ENCODE peak calls at places on chromosomes 5 and 9, in seven cellular contexts. S, A, W, Z, H, E and I are unnamed samples. For H3K27me3, the result is how much of the 10 kb centered on the place peaks cover.

GRCh38 chr5:176542596-176543427 is 5.6 kb upstream of the RNF44 start:
- DNase-seq in S (no peak), H (no peak), Z (peak), W (no peak), E (peak), A (no peak), I (no peak)

GRCh38 chr9:26131891-26132290 is 453.6 kb upstream of the TUSC1 start:
- DNase-seq in A (no peak), S (no peak), E (no peak), H (peak), W (no peak), Z (no peak), I (no peak)

GRCh38 chr5:32777733-32778132 is 66.6 kb downstream of the NPR3 start:
- DNase-seq in W (no peak), Z (no peak), A (no peak), H (no peak), S (no peak), E (no peak), I (no peak)

GRCh38 chr5:40447438-40447837 is 232.3 kb upstream of the PTGER4 start:
- DNase-seq in S (no peak), A (peak), E (no peak), H (no peak), Z (no peak), W (no peak), I (no peak)

GRCh38 chr5:135979510-135979909 is 24.7 kb upstream of the LECT2 start:
- DNase-seq in W (no peak), Z (no peak), S (no peak), H (no peak), A (no peak), E (no peak), I (no peak)

GRCh38 chr5:30690931-30691330 is 502.6 kb upstream of the CDH6 start:
- DNase-seq in A (no peak), W (no peak), E (no peak), H (no peak), Z (no peak), S (no peak), I (no peak)

GRCh38 chr5:96228449-96228848 is 204.6 kb downstream of the PCSK1 start:
- DNase-seq in W (no peak), A (peak), H (no peak), E (no peak), S (no peak), Z (no peak), I (no peak)

GRCh38 chr5:92237896-92238295 is 854.8 kb upstream of the ARRDC3 start:
- DNase-seq in H (no peak), A (peak), Z (no peak), E (no peak), W (no peak), S (no peak), I (no peak)

GRCh38 chr5:179267671-179268071 is 77.6 kb downstream of the ADAMTS2 start:
- DNase-seq in E (no peak), A (no peak), W (no peak), Z (no peak), S (peak), H (peak), I (no peak)

GRCh38 chr5:39209924-39210323 is 9.4 kb downstream of the FYB1 start:
- DNase-seq in A (no peak), H (no peak), W (no peak), Z (no peak), S (no peak), E (no peak), I (no peak)

GRCh38 chr5:14681236-14681752 is 16.8 kb downstream of the OTULIN start:
- DNase-seq in A (no peak), S (no peak), Z (no peak), E (peak), W (no peak), H (no peak), I (no peak)

GRCh38 chr5:157571357-157571827 is 4.2 kb downstream of the ADAM19 start:
- DNase-seq in E (no peak), H (no peak), A (no peak), S (no peak), W (peak), Z (peak), I (no peak)

GRCh38 chr9:115117999-115118470 is at the start of gene TNC:
- DNase-seq in S (peak), Z (peak), W (no peak), A (peak), E (peak), H (peak), I (no peak)

GRCh38 chr9:131271506-131271931 is 4.8 kb downstream of the FAM78A start:
- DNase-seq in H (no peak), E (no peak), Z (no peak), A (no peak), S (no peak), W (peak), I (no peak)

GRCh38 chr5:157816682-157817268 is 42.2 kb downstream of the CLINT1 start:
- DNase-seq in H (no peak), A (no peak), Z (no peak), W (no peak), S (no peak), E (no peak), I (no peak)

GRCh38 chr9:134634190-134634589 is 7.4 kb upstream of the COL5A1 start:
- DNase-seq in S (peak), Z (no peak), H (peak), E (no peak), W (no peak), A (no peak), I (no peak)

GRCh38 chr5:126280820-126281219 is 142.4 kb upstream of the GRAMD2B start:
- DNase-seq in H (no peak), E (no peak), A (no peak), S (no peak), Z (no peak), W (no peak), I (no peak)

GRCh38 chr5:14659821-14660607 is 4.5 kb upstream of the OTULIN start:
- DNase-seq in E (no peak), W (no peak), S (no peak), A (peak), Z (no peak), H (peak), I (no peak)

GRCh38 chr9:34675048-34675714 is 12.7 kb upstream of the CCL27 start:
- DNase-seq in A (peak), W (peak), S (peak), H (peak), Z (peak), E (peak), I (no peak)

GRCh38 chr9:88791105-88791805 is 200.0 kb upstream of the S1PR3 start:
- DNase-seq in W (no peak), E (no peak), A (peak), Z (no peak), H (no peak), S (no peak), I (no peak)

GRCh38 chr5:171625646-171626045 is 160.0 kb upstream of the SMIM23 start:
- DNase-seq in H (no peak), W (no peak), A (no peak), S (no peak), E (no peak), Z (no peak), I (no peak)

GRCh38 chr5:58455066-58455465 is 4.8 kb downstream of the PLK2 start:
- DNase-seq in W (no peak), S (no peak), E (no peak), H (no peak), A (no peak), Z (no peak), I (no peak)

GRCh38 chr5:141597394-141597793 is 21.4 kb downstream of the DIAPH1 start:
- DNase-seq in A (peak), E (no peak), S (no peak), W (no peak), H (no peak), Z (no peak), I (no peak)

GRCh38 chr5:59819806-59820205 is 73.7 kb downstream of the PDE4D start:
- DNase-seq in A (no peak), E (no peak), S (no peak), H (no peak), W (no peak), Z (no peak), I (no peak)

GRCh38 chr5:112420111-112420864 is 1.2 kb upstream of the EPB41L4A start:
- DNase-seq in A (peak), S (peak), E (peak), Z (peak), H (peak), W (no peak), I (no peak)

GRCh38 chr5:128711216-128711615 is 173.2 kb upstream of the FBN2 start:
- DNase-seq in W (no peak), E (no peak), Z (no peak), A (peak), H (no peak), S (no peak), I (no peak)

GRCh38 chr5:56649569-56649968 is 165.8 kb upstream of the MAP3K1 start:
- DNase-seq in Z (no peak), S (no peak), H (no peak), E (no peak), W (no peak), A (no peak), I (no peak)

GRCh38 chr9:130835441-130836298 is 616 bp downstream of the ABL1 start:
- DNase-seq in Z (peak), S (peak), A (peak), W (no peak), E (peak), H (peak), I (no peak)

GRCh38 chr5:7597058-7597457 is 201.1 kb downstream of the ADCY2 start:
- DNase-seq in Z (no peak), A (no peak), E (no peak), H (no peak), W (no peak), S (no peak), I (no peak)

GRCh38 chr5:177378884-177379883 is 5.0 kb upstream of the SLC34A1 start:
- DNase-seq in S (no peak), E (no peak), Z (no peak), A (peak), H (no peak), W (no peak), I (peak)

GRCh38 chr5:156329197-156329611 is 2.2 kb downstream of the SGCD start:
- DNase-seq in E (no peak), W (no peak), S (no peak), Z (no peak), H (no peak), A (no peak), I (no peak)

GRCh38 chr9:121700165-121700830 is 48.9 kb downstream of the DAB2IP start:
- DNase-seq in E (peak), H (peak), A (peak), S (peak), Z (peak), W (no peak), I (no peak)

GRCh38 chr5:169796731-169797130 is 159.7 kb downstream of the DOCK2 start:
- DNase-seq in H (no peak), A (peak), W (no peak), S (no peak), E (no peak), Z (no peak), I (no peak)

DNA sequence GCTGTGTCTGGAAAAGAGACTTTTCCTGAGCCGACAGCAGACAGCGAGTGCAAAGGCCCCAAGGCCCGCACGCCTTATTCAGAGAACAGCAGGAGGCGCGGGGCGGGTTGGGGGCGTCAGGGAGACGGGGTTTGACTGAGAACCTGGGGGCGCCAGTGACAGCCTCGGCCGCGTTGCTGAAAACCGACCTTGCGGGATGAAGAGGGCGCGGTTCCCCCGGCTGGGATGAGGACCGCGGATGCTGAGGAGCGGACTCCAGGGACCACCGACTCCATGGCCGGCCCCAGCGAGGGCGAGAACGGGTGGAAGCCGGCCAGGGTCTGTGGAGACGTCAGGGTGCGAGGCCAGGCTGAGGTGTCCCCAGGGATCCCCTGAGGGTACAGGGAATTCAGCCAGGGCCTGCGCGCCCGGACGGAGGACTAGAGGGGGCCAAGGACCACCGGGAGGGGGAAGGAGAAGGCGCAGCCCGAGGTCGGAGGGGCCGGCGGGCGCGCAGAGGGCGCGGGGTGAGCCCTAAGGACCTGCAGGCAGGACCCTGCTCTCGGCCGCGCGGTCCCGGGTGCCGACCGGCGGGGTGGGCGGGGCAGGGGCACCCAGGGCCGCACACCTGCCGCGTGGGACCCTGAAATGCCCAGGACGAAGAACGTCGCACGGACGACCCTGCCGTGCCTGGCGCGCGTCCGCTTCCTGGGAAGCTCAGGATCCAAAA is 836 bp upstream of the AHRR start:
- DNase-seq in S (no peak), H (no peak), W (no peak), A (no peak), E (peak), Z (no peak), I (no peak)
- H3K27me3 ChIP-seq in S (half or more), H (under half), W (under half), A (under half), E (under half), Z (under half), I (under half)

GRCh38 chr9:132985489-132985888 is 7.0 kb downstream of the GFI1B start:
- DNase-seq in H (no peak), Z (no peak), A (no peak), S (no peak), W (no peak), E (no peak), I (no peak)

GRCh38 chr9:132982508-132982907 is 4.0 kb downstream of the GFI1B start:
- DNase-seq in A (no peak), H (no peak), Z (no peak), E (no peak), W (no peak), S (no peak), I (no peak)

GRCh38 chr9:132984202-132985062 is 5.9 kb downstream of the GFI1B start:
- DNase-seq in S (no peak), W (no peak), Z (no peak), E (no peak), A (no peak), H (no peak), I (no peak)

GRCh38 chr9:132985063-132985350 is 6.5 kb downstream of the GFI1B start:
- DNase-seq in A (no peak), E (no peak), Z (no peak), H (no peak), S (no peak), W (no peak), I (no peak)

DNA sequence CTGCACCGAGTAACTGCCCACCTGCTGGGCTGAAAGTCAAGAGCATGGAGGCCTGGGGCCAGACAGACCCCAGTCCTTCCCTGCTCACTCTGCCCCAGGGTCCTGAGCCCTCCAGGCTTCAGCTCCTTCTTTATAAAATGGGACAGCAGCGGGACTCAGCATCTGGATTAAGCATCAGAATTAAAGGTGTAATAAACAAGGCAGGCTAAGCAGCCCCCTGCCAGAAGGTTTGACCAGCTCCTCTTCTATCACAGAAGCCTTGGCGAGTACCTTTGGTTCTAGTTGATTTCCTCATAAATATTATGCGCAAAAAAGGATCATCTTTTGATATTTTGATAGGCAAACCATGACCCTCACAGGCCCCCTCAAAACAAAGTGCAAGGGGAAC is 5.3 kb downstream of the GFI1B start:
- DNase-seq in E (no peak), W (no peak), S (no peak), Z (no peak), A (no peak), H (no peak), I (no peak)
- H3K27me3 ChIP-seq in E (under half), W (under half), S (under half), Z (under half), A (under half), H (under half), I (under half)

DNA sequence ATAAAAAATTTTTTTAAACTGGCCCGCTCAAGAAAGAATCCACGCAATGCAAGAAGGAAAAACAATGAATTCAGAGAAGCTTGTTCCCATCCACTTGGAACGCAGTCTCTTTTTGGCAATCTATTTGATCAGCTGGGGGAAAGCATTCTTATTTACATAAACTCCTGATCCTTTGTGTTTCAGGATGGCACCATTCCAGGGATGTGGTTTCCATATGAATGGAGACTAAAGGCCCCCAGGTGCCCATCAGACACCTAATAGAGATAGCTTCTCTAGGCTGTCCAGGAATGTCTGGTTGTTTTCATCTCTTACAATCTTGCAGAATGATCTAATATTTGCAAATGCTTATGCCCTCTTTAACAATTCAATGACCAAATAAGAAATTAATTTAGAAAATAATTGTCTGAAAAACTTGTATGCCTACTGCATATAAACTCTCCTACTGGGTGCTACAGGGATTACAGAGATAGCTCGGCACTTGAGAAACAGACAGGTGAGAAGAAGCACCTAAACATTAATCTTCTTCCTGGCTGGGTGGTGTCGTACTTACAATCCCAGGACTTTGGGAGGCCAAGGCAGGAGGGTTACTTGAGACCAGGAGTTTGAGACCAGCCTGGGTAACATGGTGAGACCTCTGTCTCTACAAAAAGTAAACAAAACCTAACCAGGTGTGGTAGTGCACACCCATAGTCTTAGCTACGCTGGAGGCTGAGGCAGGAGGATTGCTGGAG is 3.0 kb upstream of the RASGRF2 start:
- DNase-seq in Z (peak), A (no peak), S (no peak), W (no peak), H (no peak), E (no peak), I (no peak)
- H3K27me3 ChIP-seq in Z (under half), A (under half), S (under half), W (under half), H (under half), E (under half), I (under half)

GRCh38 chr9:83283528-83283927 is 220.6 kb upstream of the RASEF start:
- DNase-seq in W (no peak), Z (no peak), E (no peak), A (no peak), S (no peak), H (no peak), I (no peak)
- H3K27me3 ChIP-seq in W (under half), Z (under half), E (under half), A (under half), S (under half), H (under half), I (under half)